ENCODE peak calls at places on chromosomes 1 and 21, in nine cellular contexts. R, O, U, W, K, G, Y, E and F are unnamed samples.

GRCh38 chr1:209751627-209752231 is 4.1 kb upstream of the TRAF3IP3 start:
- DNase-seq in G (no peak), K (no peak), Y (no peak), U (no peak), O (no peak), R (no peak), E (no peak), W (no peak), F (no peak)

GRCh38 chr1:71364236-71364635 is 283.4 kb upstream of the ZRANB2 start:
- DNase-seq in O (no peak), G (no peak), U (no peak), E (no peak), R (no peak), Y (no peak), K (no peak), W (no peak), F (no peak)

GRCh38 chr1:8089535-8090228 is 63.6 kb upstream of the ERRFI1 start:
- DNase-seq in Y (no peak), E (no peak), K (no peak), W (no peak), O (no peak), R (no peak), G (no peak), U (no peak), F (no peak)

GRCh38 chr1:214244841-214245240 is 36.1 kb upstream of the SMYD2 start:
- DNase-seq in Y (no peak), W (no peak), E (no peak), K (no peak), O (no peak), U (no peak), R (no peak), G (no peak), F (no peak)

GRCh38 chr1:14136152-14136763 is 436.3 kb downstream of the PRDM2 start:
- DNase-seq in K (no peak), U (no peak), G (no peak), E (peak; percentile 46), O (no peak), W (no peak), R (no peak), Y (no peak), F (no peak)

GRCh38 chr1:159828176-159828575 is 1.5 kb downstream of the SLAMF8 start:
- DNase-seq in U (no peak), G (no peak), K (no peak), Y (no peak), E (no peak), W (no peak), O (no peak), R (no peak), F (no peak)

GRCh38 chr1:14300991-14301703 is 297.3 kb upstream of the KAZN start:
- DNase-seq in E (no peak), W (no peak), O (no peak), U (no peak), Y (no peak), R (no peak), K (no peak), G (peak; percentile 84), F (no peak)

GRCh38 chr1:14606632-14607031 is 8.1 kb downstream of the KAZN start:
- DNase-seq in E (no peak), R (no peak), K (no peak), O (no peak), G (no peak), W (no peak), Y (peak; percentile 23), U (no peak), F (peak; percentile 63)

GRCh38 chr21:42397291-42398129 is 1.7 kb upstream of the TMPRSS3 start:
- DNase-seq in U (peak; percentile 82), W (no peak), O (no peak), R (no peak), G (peak; percentile 19), E (no peak), Y (no peak), K (no peak), F (no peak)

GRCh38 chr1:2796890-2797740 is 4.4 kb downstream of the TTC34 start:
- DNase-seq in Y (no peak), G (peak; percentile 31), W (peak; percentile 45), O (no peak), K (no peak), E (no peak), R (no peak), U (no peak), F (no peak)

GRCh38 chr1:88079036-88079435 is 605.0 kb upstream of the PKN2 start:
- DNase-seq in U (peak; percentile 36), Y (no peak), O (peak; percentile 24), R (no peak), K (no peak), W (no peak), G (no peak), E (peak; percentile 46), F (no peak)

GRCh38 chr1:227958617-227959324 is 11.0 kb upstream of the WNT9A start:
- DNase-seq in O (no peak), Y (no peak), G (no peak), W (peak; percentile 24), E (no peak), K (no peak), U (no peak), R (no peak), F (no peak)

GRCh38 chr1:209646558-209646957 is 5.7 kb downstream of the LAMB3 start:
- DNase-seq in Y (no peak), G (no peak), W (no peak), K (no peak), O (no peak), E (no peak), U (no peak), R (no peak), F (no peak)